ENCODE peak calls at places on chromosomes 4 and X, in five cellular contexts. B is ovary, F is PC-3, M is upper lobe of left lung, W is transverse colon. Z is an unnamed sample.

GRCh38 chrX:10259716-10260115 is 102.9 kb downstream of the CLCN4 start:
- DNase-seq in W (no peak), B (no peak), M (no peak), F (no peak), Z (no peak)

GRCh38 chr4:175560628-175561027 is 251.4 kb downstream of the GPM6A start:
- DNase-seq in M (no peak), W (no peak), F (peak; percentile 68), B (no peak), Z (no peak)

GRCh38 chr4:122826596-122827257 is at the start of gene FGF2:
- DNase-seq in F (peak; percentile 21), W (peak; percentile 34), M (peak; percentile 91), B (peak; percentile 86), Z (peak; percentile 54)

GRCh38 chrX:109374276-109374960 is 107.5 kb downstream of the GUCY2F start:
- DNase-seq in F (peak; percentile 3), M (no peak), W (no peak), B (no peak), Z (no peak)

GRCh38 chr4:115852767-115853091 is 739.3 kb upstream of the NDST4 start:
- DNase-seq in M (no peak), B (no peak), F (no peak), W (no peak), Z (no peak)

GRCh38 chrX:16874458-16875095 is 4.4 kb upstream of the RBBP7 start:
- DNase-seq in W (no peak), B (no peak), F (no peak), M (no peak), Z (no peak)

GRCh38 chrX:10050481-10050880 is 83.3 kb downstream of the CLDN34 start:
- DNase-seq in B (no peak), M (no peak), F (no peak), W (no peak), Z (no peak)

GRCh38 chr4:38950159-38950558 is 82.0 kb downstream of the TMEM156 start:
- DNase-seq in M (no peak), W (no peak), B (no peak), F (no peak), Z (no peak)

GRCh38 chrX:136639506-136640176 is 8.3 kb upstream of the CD40LG start:
- DNase-seq in W (no peak), B (no peak), F (peak; percentile 20), M (no peak), Z (no peak)

GRCh38 chrX:13855689-13856425 is 39.0 kb upstream of the GPM6B start:
- DNase-seq in W (no peak), B (no peak), M (no peak), F (peak; percentile 6), Z (no peak)

GRCh38 chrX:70087857-70088256 is 25.6 kb downstream of the OTUD6A start:
- DNase-seq in F (peak; percentile 59), M (no peak), W (no peak), B (no peak), Z (no peak)

GRCh38 chr4:4838602-4839470 is 20.6 kb upstream of the MSX1 start:
- DNase-seq in B (no peak), M (peak; percentile 51), W (no peak), F (no peak), Z (no peak)

GRCh38 chr4:142925161-142925560 is 79.1 kb upstream of the INPP4B start:
- DNase-seq in B (no peak), M (no peak), F (peak; percentile 19), W (no peak), Z (no peak)

GRCh38 chrX:28901637-28902036 is 314.4 kb downstream of the IL1RAPL1 start:
- DNase-seq in F (peak; percentile 50), W (no peak), M (no peak), B (no peak), Z (no peak)

GRCh38 chr4:98506462-98507132 is 151.8 kb downstream of the TSPAN5 start:
- DNase-seq in M (no peak), W (no peak), B (no peak), F (no peak), Z (no peak)

GRCh38 chrX:3184176-3184930 is 143.1 kb downstream of the ARSF start:
- DNase-seq in B (no peak), W (no peak), M (no peak), F (no peak), Z (no peak)

GRCh38 chr4:175542787-175543186 is 269.3 kb downstream of the GPM6A start:
- DNase-seq in B (no peak), W (no peak), F (peak; percentile 43), M (no peak), Z (no peak)

GRCh38 chrX:112636951-112637541 is 42.7 kb downstream of the LHFPL1 start:
- DNase-seq in W (no peak), M (no peak), F (no peak), B (no peak), Z (no peak)

GRCh38 chrX:87049567-87049966 is 468.0 kb upstream of the KLHL4 start:
- DNase-seq in W (no peak), M (no peak), F (no peak), B (no peak), Z (no peak)

GRCh38 chr4:26272654-26273307 is 48.0 kb upstream of the RBPJ start:
- DNase-seq in F (no peak), M (no peak), W (no peak), B (no peak), Z (no peak)

GRCh38 chr4:162274354-162274753 is 110.6 kb upstream of the FSTL5 start:
- DNase-seq in F (peak; percentile 11), M (no peak), B (no peak), W (peak; percentile 26), Z (no peak)

GRCh38 chr4:141771889-141772830 is 135.8 kb downstream of the IL15 start:
- DNase-seq in M (no peak), W (no peak), B (no peak), F (no peak), Z (no peak)

GRCh38 chr4:79209822-79210635 is 115.8 kb downstream of the NAA11 start:
- DNase-seq in M (no peak), W (peak; percentile 67), B (no peak), F (no peak), Z (no peak)

GRCh38 chrX:118315529-118315928 is 30.4 kb upstream of the WDR44 start:
- DNase-seq in B (no peak), W (no peak), F (no peak), M (no peak), Z (no peak)

GRCh38 chr4:180189639-180190038 is 2053.6 kb upstream of the TENM3 start:
- DNase-seq in F (no peak), W (no peak), M (no peak), B (no peak), Z (no peak)

DNA sequence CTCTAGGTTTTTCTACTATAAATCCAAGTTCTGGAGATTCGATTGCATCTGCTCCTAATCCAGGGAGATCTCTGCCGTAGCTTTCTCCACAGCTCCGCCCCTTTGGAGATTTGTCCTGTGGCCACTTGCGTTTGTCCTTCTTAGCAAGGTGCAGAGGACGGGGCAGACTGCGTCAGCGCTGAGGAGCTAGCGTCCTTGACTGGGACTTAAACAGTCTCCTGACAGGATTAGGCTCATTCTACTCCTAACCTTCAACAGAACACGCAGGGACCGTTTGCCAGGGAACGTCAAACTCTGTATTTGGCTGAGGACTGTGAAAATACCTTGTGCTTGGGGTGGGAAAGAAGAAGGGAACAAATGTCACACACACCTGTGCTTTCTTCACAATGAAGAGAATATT is 38.6 kb downstream of the SORBS2 start:
- DNase-seq in W (no peak), M (no peak), B (no peak), F (no peak), Z (no peak)
- TF ChIP-seq CTCF in W (no peak), M (no peak), B (no peak), F (no peak), Z (no peak)

GRCh38 chr4:3442959-3443749 is 1.4 kb downstream of the HGFAC start:
- DNase-seq in B (peak; percentile 73), M (peak; percentile 93), W (peak; percentile 47), F (peak; percentile 59), Z (peak; percentile 73)

GRCh38 chr4:3445111-3445820 is 3.5 kb downstream of the HGFAC start:
- DNase-seq in M (peak; percentile 73), W (no peak), F (no peak), B (no peak), Z (peak; percentile 11)

GRCh38 chr4:3442460-3442958 is 741 bp downstream of the HGFAC start:
- DNase-seq in B (no peak), M (no peak), W (no peak), F (no peak), Z (peak; percentile 18)

GRCh38 chr4:3444351-3445110 is 2.8 kb downstream of the HGFAC start:
- DNase-seq in B (no peak), M (peak; percentile 84), F (no peak), W (no peak), Z (peak; percentile 22)

DNA sequence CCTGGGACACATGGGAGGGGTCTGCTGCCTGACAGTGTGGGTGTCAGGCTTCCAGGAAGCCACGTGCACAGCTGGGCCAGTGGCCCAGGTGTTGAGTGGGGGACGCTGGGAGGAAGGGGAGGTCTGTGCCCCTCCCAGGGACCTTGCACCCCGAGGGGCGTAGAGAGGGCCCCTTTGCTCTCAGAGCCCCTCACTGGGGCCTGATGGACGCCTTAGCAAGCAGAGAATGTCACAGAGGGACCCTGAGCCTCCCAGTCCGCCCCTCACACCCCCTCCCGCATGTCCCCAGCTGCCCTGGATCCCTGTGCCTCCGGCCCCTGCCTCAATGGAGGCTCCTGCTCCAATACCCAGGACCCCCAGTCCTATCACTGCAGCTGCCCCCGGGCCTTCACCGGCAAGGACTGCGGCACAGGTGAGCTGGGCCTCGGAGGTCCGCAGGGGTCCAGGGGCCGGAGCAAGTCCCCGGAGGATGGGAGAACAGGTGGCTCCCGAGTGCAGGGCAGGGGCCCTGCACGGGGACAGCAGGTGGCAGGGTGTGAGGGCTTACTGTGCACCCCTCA is 2.1 kb downstream of the HGFAC start:
- DNase-seq in B (no peak), F (no peak), W (no peak), M (no peak), Z (peak; percentile 14)
- TF ChIP-seq CTCF in B (peak; percentile 12), F (no peak), W (peak; percentile 7), M (no peak), Z (no peak)

DNA sequence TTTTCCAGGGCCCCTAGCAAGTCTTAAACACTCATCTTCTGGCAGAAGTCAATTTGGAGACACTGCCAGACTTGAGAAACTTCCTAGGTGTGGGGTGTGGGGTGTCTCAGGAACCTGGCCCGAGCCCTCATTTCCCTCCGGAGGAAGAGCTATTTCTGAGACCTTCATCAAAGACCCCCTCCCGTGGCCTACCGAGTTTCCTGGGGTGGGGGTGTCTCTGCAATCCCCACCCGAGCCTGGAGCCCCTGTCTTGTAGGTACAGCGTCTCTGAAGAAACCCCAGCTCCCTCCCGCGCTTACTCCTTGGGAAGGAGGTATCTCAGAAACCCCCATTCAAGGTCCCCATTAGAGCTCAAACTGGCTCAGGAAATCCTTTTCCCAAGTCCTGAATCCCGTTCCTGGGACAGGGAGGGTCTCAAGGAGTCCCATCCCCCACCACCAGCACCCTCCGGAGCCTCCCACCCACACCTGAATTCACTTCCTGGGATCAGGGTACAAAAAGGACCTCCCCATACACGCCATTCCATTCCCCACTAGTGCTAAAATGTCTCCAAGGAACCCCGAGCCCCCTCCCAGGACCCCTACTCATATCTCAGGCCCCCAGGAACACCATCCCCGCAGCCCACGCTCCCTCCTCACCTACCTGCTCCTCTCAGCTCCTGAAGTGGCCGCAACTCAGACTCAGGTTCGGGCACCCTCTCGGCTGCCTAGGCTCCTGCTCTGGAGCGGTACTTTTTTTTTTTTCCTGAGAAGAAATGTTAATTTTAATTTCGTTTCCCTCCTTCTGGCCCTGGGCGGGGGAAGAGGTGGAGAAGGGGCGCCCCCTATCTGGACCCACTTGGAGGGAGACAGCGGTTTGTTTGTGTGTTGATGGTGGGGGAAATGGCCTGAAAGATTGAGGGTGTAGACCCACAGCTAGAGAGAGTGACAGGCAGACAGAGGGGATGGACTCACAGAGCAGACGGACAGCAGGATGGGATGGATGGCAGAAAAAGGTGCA is 1.1 kb downstream of the SLC38A5 start:
- DNase-seq in W (peak; percentile 31), B (no peak), F (no peak), M (no peak), Z (peak; percentile 44)
- TF ChIP-seq CTCF in W (no peak), B (no peak), F (peak; percentile 18), M (no peak), Z (no peak)

GRCh38 chrX:129823523-129823922 is 20.2 kb downstream of the ZDHHC9 start:
- DNase-seq in W (no peak), B (no peak), M (no peak), F (no peak), Z (no peak)
- TF ChIP-seq CTCF in W (no peak), B (no peak), M (no peak), F (no peak), Z (peak; percentile 4)

Z was measured in glutamatergic neuron.